ENCODE peak calls at places on chromosomes 16 and 17, in six cellular contexts. Z is PC-3, N is brain microvascular endothelial cell, W is vagina, L is uterus, G is tibial artery. K is an unnamed sample.

GRCh38 chr17:3033248-3033640 is 30.2 kb downstream of the OR1D5 start:
- DNase-seq in Z (no peak), G (peak), L (no peak), W (no peak), N (no peak), K (peak)

GRCh38 chr17:68497885-68498319 is 14.3 kb upstream of the PRKAR1A start:
- DNase-seq in L (no peak), G (no peak), Z (no peak), N (no peak), W (no peak), K (no peak)

GRCh38 chr16:67187175-67187900 is 2.6 kb downstream of the EXOC3L1 start:
- DNase-seq in G (no peak), N (no peak), L (no peak), Z (no peak), W (no peak), K (no peak)

GRCh38 chr16:63230383-63230782 is 1194.1 kb upstream of the CDH8 start:
- DNase-seq in W (no peak), N (no peak), L (no peak), Z (no peak), G (no peak), K (no peak)

GRCh38 chr17:60610481-60610880 is 10.5 kb downstream of the PPM1D start:
- DNase-seq in G (no peak), L (no peak), Z (no peak), N (no peak), W (no peak), K (no peak)

GRCh38 chr17:46811978-46812583 is 6.4 kb downstream of the WNT3 start:
- DNase-seq in Z (no peak), G (no peak), L (peak), W (no peak), N (no peak), K (no peak)

GRCh38 chr16:24713379-24713778 is 16.1 kb upstream of the TNRC6A start:
- DNase-seq in G (no peak), N (no peak), Z (no peak), L (no peak), W (no peak), K (no peak)

GRCh38 chr16:86150646-86151371 is 251.8 kb downstream of the IRF8 start:
- DNase-seq in N (no peak), L (no peak), W (no peak), G (no peak), Z (no peak), K (no peak)

GRCh38 chr16:14003119-14003570 is 68.0 kb upstream of the MRTFB start:
- DNase-seq in N (peak), Z (peak), G (peak), L (peak), W (no peak), K (peak)

GRCh38 chr17:81329279-81329926 is 34.3 kb upstream of the SLC38A10 start:
- DNase-seq in W (no peak), L (peak), Z (peak), G (peak), N (peak), K (no peak)

GRCh38 chr16:56047307-56048234 is 143.7 kb upstream of the GNAO1 start:
- DNase-seq in N (no peak), W (no peak), Z (no peak), L (no peak), G (no peak), K (no peak)

GRCh38 chr16:28309811-28310311 is 17.5 kb downstream of the SBK1 start:
- DNase-seq in G (no peak), L (no peak), Z (no peak), W (no peak), N (no peak), K (no peak)

GRCh38 chr16:7378024-7378695 is 45.5 kb downstream of the RBFOX1 start:
- DNase-seq in G (no peak), W (no peak), L (no peak), N (no peak), Z (no peak), K (no peak)

GRCh38 chr17:77959926-77960521 is 1.5 kb downstream of the TNRC6C start:
- DNase-seq in G (no peak), L (no peak), Z (no peak), W (no peak), N (no peak), K (no peak)

GRCh38 chr17:59757043-59757824 is 49.8 kb downstream of the VMP1 start:
- DNase-seq in W (no peak), Z (no peak), L (no peak), G (no peak), N (no peak), K (no peak)

GRCh38 chr16:85917959-85918358 is 19.0 kb downstream of the IRF8 start:
- DNase-seq in G (no peak), L (no peak), Z (no peak), N (no peak), W (no peak), K (no peak)

GRCh38 chr17:79340286-79340685 is 265.7 kb downstream of the ENGASE start:
- DNase-seq in L (no peak), G (no peak), Z (no peak), W (no peak), N (no peak), K (no peak)

GRCh38 chr16:20166531-20167235 is 93.0 kb upstream of the GPR139 start:
- DNase-seq in W (no peak), Z (no peak), N (no peak), L (no peak), G (no peak), K (no peak)

GRCh38 chr17:45410144-45411091 is 22.3 kb downstream of the ARHGAP27 start:
- DNase-seq in W (no peak), G (no peak), L (no peak), Z (no peak), N (no peak), K (no peak)

GRCh38 chr16:89037261-89038152 is 56.1 kb upstream of the ACSF3 start:
- DNase-seq in W (no peak), N (peak), L (no peak), G (no peak), Z (peak), K (no peak)

GRCh38 chr17:6435968-6436367 is 1.0 kb upstream of the AIPL1 start:
- DNase-seq in Z (peak), N (peak), L (no peak), G (no peak), W (no peak), K (no peak)

GRCh38 chr17:50893183-50893993 is 27.2 kb upstream of the TOB1 start:
- DNase-seq in Z (peak), G (peak), W (no peak), L (peak), N (no peak), K (no peak)

GRCh38 chr16:83356266-83356665 is 451.5 kb upstream of the HSBP1 start:
- DNase-seq in Z (peak), W (no peak), N (peak), G (no peak), L (peak), K (no peak)

GRCh38 chr17:57782642-57783337 is 37.7 kb upstream of the CCDC182 start:
- DNase-seq in G (no peak), L (no peak), Z (no peak), N (no peak), W (no peak), K (no peak)

GRCh38 chr16:89921131-89921698 is 1.9 kb upstream of the TUBB3 start:
- DNase-seq in L (no peak), N (no peak), G (no peak), W (no peak), Z (no peak), K (no peak)

GRCh38 chr16:10613771-10614485 is 33.5 kb upstream of the EMP2 start:
- DNase-seq in L (no peak), Z (no peak), W (no peak), N (no peak), G (no peak), K (no peak)

GRCh38 chr17:4436846-4437245 is 3.1 kb downstream of the SPNS3 start:
- DNase-seq in W (no peak), G (no peak), L (no peak), Z (no peak), N (no peak), K (no peak)

GRCh38 chr17:32610943-32611342 is 124.2 kb downstream of the CDK5R1 start:
- DNase-seq in L (no peak), G (no peak), Z (no peak), W (no peak), N (no peak), K (no peak)

GRCh38 chr17:62760059-62760887 is 47.8 kb downstream of the MARCHF10 start:
- DNase-seq in W (no peak), N (no peak), L (no peak), G (no peak), Z (no peak), K (no peak)

GRCh38 chr17:37097162-37097561 is 148.4 kb downstream of the AATF start:
- DNase-seq in W (no peak), N (no peak), G (no peak), L (no peak), Z (no peak), K (no peak)

GRCh38 chr16:11780988-11781680 is 15.9 kb downstream of the ZC3H7A start:
- DNase-seq in G (no peak), W (no peak), N (no peak), Z (no peak), L (no peak), K (no peak)

GRCh38 chr16:50573947-50574751 is 26.0 kb downstream of the NKD1 start:
- DNase-seq in L (peak), W (no peak), G (peak), N (no peak), Z (no peak), K (no peak)

GRCh38 chr16:74837056-74837455 is 62.4 kb upstream of the FA2H start:
- DNase-seq in W (no peak), Z (no peak), L (no peak), G (no peak), N (no peak), K (no peak)

GRCh38 chr17:61284174-61284573 is 115.5 kb upstream of the TBX2 start:
- DNase-seq in Z (peak), W (no peak), N (peak), G (no peak), L (no peak), K (no peak)

GRCh38 chr16:49161191-49161590 is 120.4 kb downstream of the CBLN1 start:
- DNase-seq in G (no peak), W (no peak), N (no peak), L (no peak), Z (no peak), K (no peak)

GRCh38 chr17:78329263-78330059 is 30.4 kb downstream of the SOCS3 start:
- DNase-seq in N (peak), Z (peak), W (no peak), L (no peak), G (no peak), K (no peak)

GRCh38 chr17:19724501-19725420 is 8.4 kb upstream of the SLC47A2 start:
- DNase-seq in L (peak), Z (no peak), W (no peak), G (peak), N (no peak), K (no peak)

GRCh38 chr17:19725486-19725885 is 9.1 kb upstream of the SLC47A2 start:
- DNase-seq in N (no peak), G (no peak), L (no peak), W (no peak), Z (no peak), K (no peak)

GRCh38 chr17:19726615-19727376 is 10.4 kb upstream of the SLC47A2 start:
- DNase-seq in L (no peak), Z (no peak), N (no peak), W (no peak), G (no peak), K (no peak)

GRCh38 chr17:19720631-19721426 is 4.4 kb upstream of the SLC47A2 start:
- DNase-seq in L (no peak), Z (peak), W (no peak), N (no peak), G (no peak), K (no peak)

GRCh38 chr17:19723967-19724366 is 7.6 kb upstream of the SLC47A2 start:
- DNase-seq in L (no peak), N (no peak), G (no peak), W (no peak), Z (peak), K (no peak)
- H3K27ac ChIP-seq in L (peak), N (no peak), G (peak), W (peak), Z (no peak), K (no peak)

GRCh38 chr16:78368121-78369102 is 269.0 kb downstream of the WWOX start:
- DNase-seq in G (no peak), N (no peak), W (no peak), L (no peak), Z (no peak), K (no peak)
- TF ChIP-seq CTCF in G (no peak), N (no peak), W (no peak), L (no peak), Z (no peak), K (no peak)

DNA sequence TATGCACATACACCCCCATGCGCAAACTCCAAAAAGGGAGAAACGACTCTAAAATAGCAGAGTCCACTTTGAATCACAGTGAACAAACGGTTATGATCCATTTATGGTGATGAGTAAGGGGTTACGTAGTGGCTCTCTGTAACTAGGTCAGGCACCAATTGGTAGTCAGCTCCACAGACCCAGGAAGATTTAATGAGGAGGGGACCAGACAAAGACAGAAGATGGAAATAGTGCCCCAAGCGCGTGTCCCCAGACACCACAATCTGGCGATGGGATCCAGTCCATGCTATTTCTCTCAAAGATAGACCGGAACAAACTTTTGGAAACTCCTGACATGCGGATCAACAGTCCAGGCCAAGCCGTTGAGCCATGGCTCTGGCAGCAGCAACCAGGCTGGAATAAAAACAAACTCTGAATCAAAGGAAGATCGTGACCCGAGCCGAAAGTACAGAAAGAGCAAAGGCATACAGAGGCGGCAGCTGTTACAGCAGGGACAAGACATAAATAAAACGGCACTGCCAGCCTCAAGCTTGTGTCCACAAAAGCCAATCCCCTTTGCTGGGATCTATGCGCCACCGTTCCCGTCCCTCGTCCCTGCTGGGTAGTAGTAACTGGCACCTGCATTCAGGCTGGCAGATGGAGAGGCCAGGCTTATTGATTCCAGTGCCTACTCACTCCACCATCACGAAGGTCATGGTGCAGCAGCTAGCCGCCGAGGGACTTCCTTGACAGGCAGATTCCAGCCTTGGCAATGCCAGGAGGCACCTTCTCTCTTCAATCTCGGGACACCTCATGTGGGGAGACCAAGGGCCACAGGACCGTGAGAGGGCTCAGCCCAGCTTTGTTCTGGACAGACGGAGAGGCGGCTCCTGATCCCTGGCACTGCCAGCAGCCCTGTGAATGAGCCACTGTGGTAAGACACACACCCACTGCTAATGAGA is 50.2 kb downstream of the CDH11 start:
- DNase-seq in N (peak), W (no peak), L (peak), G (peak), Z (peak), K (peak)
- H3K4me3 ChIP-seq in N (peak), W (no peak), L (no peak), G (peak), Z (peak), K (peak)

GRCh38 chr16:17290237-17290636 is 180.5 kb downstream of the XYLT1 start:
- DNase-seq in W (no peak), L (no peak), G (peak), Z (no peak), N (no peak), K (no peak)
- H3K27ac ChIP-seq in W (no peak), L (no peak), G (peak), Z (no peak), N (no peak), K (peak)

GRCh38 chr16:23182675-23183485 is at the start of gene SCNN1G:
- DNase-seq in L (no peak), W (no peak), N (no peak), Z (no peak), G (no peak), K (no peak)
- TF ChIP-seq CTCF in L (no peak), W (no peak), N (no peak), Z (peak), G (no peak), K (peak)

DNA sequence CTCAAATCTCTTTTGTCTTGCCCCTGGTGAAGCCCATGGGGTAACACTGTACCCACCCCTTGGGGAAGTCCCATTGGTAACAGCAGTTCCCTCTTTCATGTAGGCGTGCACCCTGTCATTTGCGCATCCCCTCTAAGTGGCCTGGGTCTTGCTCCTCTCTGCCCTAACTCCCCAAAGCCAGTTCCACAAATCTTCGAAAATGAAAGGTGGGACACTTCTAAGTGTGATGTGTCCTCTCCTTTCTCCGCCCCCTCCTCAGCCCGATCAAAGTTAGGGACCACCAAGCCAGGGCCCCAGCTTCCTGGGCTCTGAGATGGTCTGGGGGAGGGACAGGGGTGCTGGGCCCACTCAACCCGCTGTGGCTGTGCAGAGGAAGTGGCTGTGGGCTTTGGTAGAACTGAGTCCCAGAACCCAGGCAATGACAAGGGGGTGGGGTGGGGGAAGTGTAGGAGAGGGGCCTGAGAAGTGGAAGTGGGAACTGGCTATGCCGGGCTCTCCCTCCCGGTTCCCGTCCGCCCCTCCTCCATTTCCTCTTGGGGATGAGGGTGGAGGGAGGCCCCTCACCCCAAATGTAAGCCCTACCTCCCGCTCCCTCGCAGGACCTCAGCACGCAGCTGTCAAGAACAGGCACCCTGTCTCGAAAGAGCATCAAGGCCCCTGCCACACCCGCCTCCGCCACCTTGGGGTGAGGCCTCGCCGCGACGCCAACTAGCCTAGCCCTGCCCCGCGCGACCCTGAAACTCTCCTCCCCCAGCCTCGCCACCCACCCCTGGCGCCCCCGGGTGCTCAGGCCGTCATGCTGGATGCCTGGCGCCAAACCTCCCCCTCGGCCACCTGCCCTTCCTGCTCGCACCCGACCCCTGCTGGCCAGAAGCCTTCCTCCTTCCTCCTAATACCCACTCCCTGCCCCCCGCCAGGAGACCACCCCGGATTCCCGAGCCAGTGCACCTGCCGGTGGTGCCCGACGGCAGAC is 8.7 kb downstream of the ABI3 start:
- DNase-seq in Z (no peak), W (no peak), L (no peak), N (no peak), G (no peak), K (no peak)
- H3K4me3 ChIP-seq in Z (no peak), W (no peak), L (no peak), N (no peak), G (no peak), K (peak)

GRCh38 chr17:14203392-14203791 is 33.3 kb downstream of the CDRT15 start:
- DNase-seq in L (no peak), N (no peak), Z (peak), W (no peak), G (no peak), K (no peak)

GRCh38 chr17:14202388-14203166 is 34.1 kb downstream of the CDRT15 start:
- DNase-seq in G (no peak), Z (no peak), L (no peak), W (no peak), N (no peak), K (no peak)

GRCh38 chr17:14200354-14200753 is 36.3 kb downstream of the CDRT15 start:
- DNase-seq in N (no peak), L (no peak), G (no peak), W (no peak), Z (no peak), K (no peak)

GRCh38 chr17:14201087-14201486 is 35.6 kb downstream of the CDRT15 start:
- DNase-seq in L (no peak), Z (no peak), G (no peak), N (no peak), W (no peak), K (no peak)

DNA sequence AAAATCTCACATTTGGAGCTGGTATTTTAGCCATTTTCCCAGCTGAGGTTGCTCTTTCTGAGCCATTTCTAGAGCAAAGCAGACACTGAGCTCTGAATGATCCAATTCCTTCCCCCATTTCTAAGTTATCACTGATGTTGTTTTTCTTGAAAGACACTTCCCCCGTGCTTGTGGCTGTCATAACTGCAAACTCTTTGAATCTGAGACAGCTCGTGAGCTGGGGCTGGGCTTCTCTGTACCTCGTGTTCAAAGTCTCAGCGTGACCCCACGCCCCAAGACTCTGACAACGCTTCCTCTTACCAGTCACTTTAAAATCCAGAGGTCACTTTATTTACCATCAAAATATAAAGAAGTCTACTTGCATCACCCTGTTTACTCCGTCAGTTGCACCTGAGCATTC is 35.1 kb downstream of the CDRT15 start:
- DNase-seq in G (no peak), L (no peak), Z (no peak), N (no peak), W (no peak), K (no peak)
- H3K27ac ChIP-seq in G (no peak), L (no peak), Z (no peak), N (no peak), W (peak), K (no peak)

DNA sequence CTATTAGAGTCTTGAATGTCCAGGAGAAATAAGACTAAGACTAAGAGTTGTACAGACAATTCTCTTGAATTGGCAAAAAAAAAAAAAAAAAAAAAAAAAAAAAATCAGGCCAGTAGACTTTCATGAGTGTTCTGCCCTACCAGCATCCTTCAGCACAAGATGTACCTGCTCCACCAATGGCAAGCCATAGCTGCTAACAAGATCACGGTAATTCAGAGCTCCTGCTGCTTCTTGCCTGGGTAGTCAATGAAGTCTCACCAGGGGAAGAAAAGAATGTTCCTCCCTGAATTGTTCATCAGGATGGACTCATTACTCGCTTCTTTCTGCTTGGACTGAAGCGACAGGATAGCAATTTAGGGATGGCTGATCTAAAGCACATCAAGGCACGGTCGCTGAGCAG is 31.1 kb upstream of the APOH start:
- DNase-seq in N (no peak), L (no peak), Z (no peak), W (no peak), G (no peak), K (no peak)
- TF ChIP-seq CTCF in N (no peak), L (no peak), Z (no peak), W (no peak), G (no peak), K (no peak)

K was measured in coronary artery.